ENCODE peak calls at places on chromosome 11, in seven cellular contexts. K is IMR-90, D is mesenchymal stem cell, E is neuronal stem cell, N is H9, H is H1, U is trophoblast cell. F is an unnamed sample.

GRCh38 chr11:22884268-22884667 is 24.0 kb upstream of the CCDC179 start:
- DNase-seq in D (peak), K (peak), N (no peak), U (peak), H (no peak), E (no peak), F (no peak)

GRCh38 chr11:113202431-113202830 is 112.0 kb upstream of the TTC12 start:
- DNase-seq in E (no peak), K (no peak), U (peak), D (no peak), N (no peak), H (no peak), F (peak)

GRCh38 chr11:100876826-100877545 is 189.9 kb downstream of the ARHGAP42 start:
- DNase-seq in U (peak), H (peak), D (peak), N (no peak), E (no peak), K (peak), F (peak)

GRCh38 chr11:61293869-61294716 is 1.0 kb downstream of the VWCE start:
- DNase-seq in N (peak), E (peak), K (peak), D (peak), H (no peak), U (peak), F (peak)

GRCh38 chr11:9273430-9274336 is 8.5 kb upstream of the DENND5A start:
- DNase-seq in E (no peak), K (peak), H (no peak), D (peak), U (peak), N (peak), F (no peak)

GRCh38 chr11:126079640-126080205 is 17.1 kb upstream of the CDON start:
- DNase-seq in E (no peak), N (peak), K (no peak), U (no peak), H (no peak), D (no peak), F (peak)

GRCh38 chr11:70834984-70835560 is 417.3 kb downstream of the SHANK2 start:
- DNase-seq in D (no peak), E (no peak), K (no peak), H (no peak), N (no peak), U (no peak), F (no peak)

GRCh38 chr11:65445604-65446445 is 23.2 kb downstream of the NEAT1 start:
- DNase-seq in N (no peak), D (peak), K (peak), U (peak), E (no peak), H (no peak), F (no peak)

GRCh38 chr11:96112192-96113099 is 188.5 kb upstream of the MTMR2 start:
- DNase-seq in E (no peak), H (no peak), D (peak), N (no peak), K (peak), U (peak), F (no peak)

GRCh38 chr11:103940542-103940941 is 95.9 kb upstream of the DDI1 start:
- DNase-seq in U (no peak), K (peak), E (no peak), D (no peak), H (no peak), N (no peak), F (peak)

GRCh38 chr11:103939694-103940093 is 96.7 kb upstream of the DDI1 start:
- DNase-seq in H (no peak), U (no peak), N (no peak), D (no peak), E (no peak), K (no peak), F (no peak)

GRCh38 chr11:103944251-103944944 is 92.0 kb upstream of the DDI1 start:
- DNase-seq in E (no peak), D (no peak), N (no peak), K (no peak), H (no peak), U (no peak), F (no peak)

GRCh38 chr11:103946793-103947565 is 89.5 kb upstream of the DDI1 start:
- DNase-seq in N (no peak), K (peak), E (no peak), D (peak), U (peak), H (no peak), F (no peak)

GRCh38 chr11:103942646-103943045 is 93.8 kb upstream of the DDI1 start:
- DNase-seq in E (no peak), U (no peak), N (no peak), K (no peak), D (no peak), H (no peak), F (no peak)
- H2BK5ac ChIP-seq in E (no peak), U (no peak), N (no peak), K (no peak), D (no peak), H (no peak), F (no peak)

DNA sequence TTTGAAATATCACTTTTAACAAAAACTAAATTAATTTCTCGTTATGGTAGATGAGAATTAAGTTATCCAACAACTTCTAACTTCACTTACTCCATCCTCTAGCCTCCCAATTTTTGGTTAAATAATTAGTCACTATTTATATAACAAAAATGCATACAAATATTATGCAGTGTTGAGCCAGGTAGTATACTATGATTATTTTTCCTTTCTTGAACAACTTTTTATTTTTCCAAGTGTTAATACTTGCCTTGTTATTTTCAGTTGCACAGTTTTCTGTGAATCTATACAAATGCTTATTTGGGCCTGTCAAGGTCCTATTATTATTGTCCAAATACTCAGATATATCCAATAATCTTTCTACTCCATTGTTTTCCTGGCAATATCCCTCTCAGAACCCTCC is 19.9 kb upstream of the CCDC83 start:
- DNase-seq in H (no peak), N (no peak), D (no peak), K (no peak), E (no peak), U (no peak), F (no peak)
- H2BK5ac ChIP-seq in H (no peak), N (no peak), D (no peak), K (no peak), E (no peak), U (no peak), F (no peak)

DNA sequence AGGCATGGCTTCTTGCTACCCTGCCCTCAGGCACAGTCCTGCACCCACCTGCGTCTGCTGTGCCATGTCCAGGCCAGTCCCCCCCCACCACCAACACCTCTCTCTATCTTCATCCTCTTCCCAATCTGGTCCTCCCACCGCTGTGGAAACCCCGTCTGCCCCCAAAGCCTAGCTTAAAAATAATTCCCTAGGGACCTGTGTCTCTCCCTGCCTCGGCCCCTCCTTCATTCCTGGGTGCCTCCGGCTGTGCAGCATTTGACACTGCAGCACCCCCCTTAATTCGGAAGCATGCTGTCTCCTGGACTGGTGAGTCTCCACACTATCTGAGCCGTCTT is 2.5 kb upstream of the ASCL2 start:
- DNase-seq in E (no peak), N (no peak), K (no peak), U (no peak), D (no peak), H (no peak), F (no peak)
- H2BK5ac ChIP-seq in E (no peak), N (no peak), K (no peak), U (no peak), D (no peak), H (no peak), F (no peak)

GRCh38 chr11:66684635-66685034 is 6.9 kb upstream of the RBM4B start:
- DNase-seq in D (no peak), E (no peak), N (no peak), H (no peak), U (no peak), K (no peak), F (no peak)

GRCh38 chr11:66685276-66686099 is 7.8 kb upstream of the RBM4B start:
- DNase-seq in H (no peak), N (no peak), E (no peak), K (no peak), D (no peak), U (peak), F (no peak)

GRCh38 chr11:66686801-66687750 is 9.4 kb upstream of the RBM4B start:
- DNase-seq in H (no peak), E (no peak), D (no peak), N (no peak), K (no peak), U (peak), F (peak)

GRCh38 chr11:66687831-66688281 is 10.2 kb upstream of the RBM4B start:
- DNase-seq in U (no peak), E (no peak), H (no peak), K (no peak), D (no peak), N (no peak), F (no peak)

DNA sequence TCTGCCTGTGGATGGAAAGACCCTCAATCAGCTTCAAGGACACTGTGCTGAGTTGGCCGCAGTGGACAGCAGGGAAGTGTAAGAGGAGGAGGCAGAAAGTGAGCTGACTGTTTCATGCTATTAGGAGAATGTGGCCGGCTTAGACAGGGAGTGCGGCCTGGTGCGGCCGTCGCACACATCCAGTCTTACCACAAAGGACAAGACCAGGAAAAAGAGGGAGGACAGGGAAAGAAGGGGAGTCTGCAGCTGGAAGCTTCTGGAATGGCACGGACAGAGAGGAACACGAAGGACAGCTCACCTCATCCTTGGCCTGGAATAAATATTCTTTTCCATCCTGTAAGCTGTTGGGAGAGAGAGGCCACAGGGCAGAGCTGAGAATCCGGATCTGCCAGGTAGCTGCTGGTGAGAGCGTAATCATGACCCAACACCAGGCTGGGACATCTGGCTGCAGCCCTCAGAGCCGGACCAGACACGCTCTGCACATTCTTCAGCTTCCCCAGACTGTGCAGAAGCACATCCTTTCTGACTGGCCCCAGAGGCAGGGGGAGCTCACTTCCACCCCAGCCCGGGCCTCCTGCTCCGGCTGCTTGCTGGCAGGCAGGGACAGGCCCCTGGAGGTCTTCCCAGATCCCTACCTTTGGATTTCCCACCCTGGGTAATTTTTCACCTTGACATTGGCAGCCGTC is 8.6 kb upstream of the RBM4B start:
- DNase-seq in U (peak), H (no peak), D (no peak), E (no peak), K (no peak), N (no peak), F (no peak)
- H2BK5ac ChIP-seq in U (peak), H (no peak), D (no peak), E (no peak), K (no peak), N (no peak), F (no peak)

GRCh38 chr11:17694711-17695110 is 24.7 kb upstream of the MYOD1 start:
- DNase-seq in N (no peak), H (no peak), D (no peak), K (no peak), U (no peak), E (no peak), F (no peak)

GRCh38 chr11:17693531-17693930 is 25.8 kb upstream of the MYOD1 start:
- DNase-seq in D (no peak), H (no peak), U (no peak), E (no peak), K (no peak), N (no peak), F (no peak)

GRCh38 chr11:17691550-17691949 is 27.8 kb upstream of the MYOD1 start:
- DNase-seq in E (no peak), H (no peak), N (no peak), K (no peak), D (no peak), U (peak), F (no peak)

GRCh38 chr11:17692931-17693330 is 26.4 kb upstream of the MYOD1 start:
- DNase-seq in E (no peak), D (no peak), U (no peak), N (no peak), H (no peak), K (no peak), F (no peak)

DNA sequence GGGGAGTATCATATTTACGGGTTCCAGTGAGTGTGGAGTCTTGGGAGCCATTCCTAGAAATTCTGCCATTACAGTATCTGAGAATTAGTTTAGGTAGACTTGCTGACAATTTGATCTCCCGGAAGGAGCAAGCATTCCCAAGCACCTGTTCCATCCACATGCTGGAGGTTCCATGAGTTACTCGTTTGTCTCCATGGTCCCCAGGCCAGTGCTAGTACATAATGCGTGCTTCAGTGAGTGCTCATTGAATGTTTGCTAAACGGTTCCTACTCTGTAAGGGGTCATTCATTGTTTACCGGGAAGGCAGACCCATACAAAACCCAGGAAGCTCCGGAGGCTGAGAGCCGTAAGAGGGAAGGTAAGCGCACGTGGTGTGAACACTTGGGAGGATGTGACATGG is 27.4 kb upstream of the MYOD1 start:
- DNase-seq in N (no peak), U (peak), E (no peak), D (no peak), K (no peak), H (no peak), F (no peak)
- H2BK5ac ChIP-seq in N (no peak), U (no peak), E (no peak), D (no peak), K (no peak), H (no peak), F (no peak)

DNA sequence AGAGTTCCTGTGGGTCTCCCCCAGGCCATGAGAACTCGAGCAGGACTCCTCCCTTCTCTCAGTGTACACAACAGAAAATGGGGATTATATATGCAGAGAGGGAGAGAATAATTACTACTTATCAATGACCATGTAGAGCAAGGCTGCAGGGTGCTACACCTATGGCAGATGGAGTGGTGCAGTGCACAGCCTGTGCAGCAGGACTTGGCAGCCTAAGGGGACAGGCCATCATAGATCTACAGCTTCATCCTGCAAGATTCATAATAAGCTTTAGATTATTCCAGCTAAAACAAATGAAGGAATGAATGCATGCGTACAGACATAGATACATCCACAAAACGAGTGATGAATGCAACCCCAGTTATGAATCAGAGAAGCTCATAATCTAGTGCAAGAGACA is 8.4 kb upstream of the TP53I11 start:
- DNase-seq in H (no peak), N (no peak), E (no peak), U (no peak), D (no peak), K (no peak), F (no peak)
- H2BK5ac ChIP-seq in H (no peak), N (no peak), E (no peak), U (no peak), D (no peak), K (no peak), F (no peak)

GRCh38 chr11:11586465-11586864 is 35.3 kb downstream of the GALNT18 start:
- DNase-seq in K (no peak), N (no peak), H (no peak), U (no peak), E (no peak), D (no peak), F (no peak)
- H2BK5ac ChIP-seq in K (no peak), N (no peak), H (no peak), U (no peak), E (no peak), D (no peak), F (no peak)

DNA sequence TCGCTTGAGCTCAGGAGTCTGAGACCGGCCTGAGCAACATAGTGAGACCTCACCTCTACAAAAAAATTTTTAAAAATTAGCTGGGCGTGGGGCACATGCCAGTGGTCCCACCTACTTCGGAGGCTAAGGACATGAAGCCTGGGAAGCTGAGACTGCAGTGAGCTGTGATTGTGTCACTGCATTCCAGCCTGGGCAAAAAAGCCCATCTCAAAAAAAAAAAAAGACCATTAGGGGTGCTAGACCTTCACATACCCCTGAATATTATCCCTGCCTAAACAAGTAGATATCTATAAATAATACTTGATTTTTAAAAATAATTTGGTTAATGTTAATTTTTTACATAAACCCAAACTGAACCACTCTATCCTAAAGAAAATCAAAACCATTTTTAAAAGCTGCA is 24.2 kb downstream of the NUP98 start:
- DNase-seq in H (no peak), U (no peak), N (no peak), D (no peak), E (no peak), K (no peak), F (peak)
- H2BK5ac ChIP-seq in H (no peak), U (no peak), N (no peak), D (no peak), E (no peak), K (no peak), F (no peak)